ENCODE peak calls at places on chromosome 20, in seven cellular contexts. N is NCI-H2171, S is Right ventricle myocardium superior, E is activated T-cell treated with anti-CD3 and anti-CD28 coated beads for 1 hour, Y is GM23338, U is NCI-H1436, I is NCI-H2029. Z is an unnamed sample.

GRCh38 chr20:32971703-32972161 is 32.5 kb downstream of the SUN5 start:
- DNase-seq in N (peak; percentile 30), Y (no peak), I (no peak), E (no peak), U (no peak), S (no peak), Z (no peak)

GRCh38 chr20:59598625-59599310 is 5.6 kb upstream of the PHACTR3 start:
- DNase-seq in U (peak; percentile 1), Y (peak; percentile 66), E (peak; percentile 4), N (peak; percentile 33), I (no peak), S (no peak), Z (no peak)

GRCh38 chr20:64240243-64241015 is 15.1 kb upstream of the PCMTD2 start:
- DNase-seq in U (no peak), I (no peak), N (no peak), Y (no peak), S (no peak), E (no peak), Z (no peak)

GRCh38 chr20:21557246-21557982 is 43.5 kb upstream of the NKX2-2 start:
- DNase-seq in I (no peak), U (no peak), N (no peak), S (no peak), Y (no peak), E (peak; percentile 11), Z (no peak)

GRCh38 chr20:36070451-36070850 is 84.1 kb upstream of the EPB41L1 start:
- DNase-seq in N (no peak), E (no peak), U (no peak), S (no peak), I (no peak), Y (peak; percentile 52), Z (no peak)

GRCh38 chr20:13800728-13801134 is 15.9 kb downstream of the NDUFAF5 start:
- DNase-seq in Y (no peak), I (peak; percentile 95), U (peak; percentile 31), N (peak; percentile 96), S (peak; percentile 96), E (no peak), Z (peak; percentile 93)

GRCh38 chr20:5191829-5192569 is 65.2 kb downstream of the CDS2 start:
- DNase-seq in N (peak; percentile 52), Y (peak; percentile 77), U (peak; percentile 47), E (no peak), I (peak; percentile 54), S (no peak), Z (peak; percentile 79)

GRCh38 chr20:41428285-41428684 is 61.7 kb upstream of the EMILIN3 start:
- DNase-seq in Y (no peak), N (no peak), E (peak; percentile 10), U (no peak), I (no peak), S (no peak), Z (no peak)

GRCh38 chr20:39318911-39319310 is 356.8 kb downstream of the DHX35 start:
- DNase-seq in I (no peak), N (no peak), U (no peak), E (no peak), S (no peak), Y (no peak), Z (no peak)

GRCh38 chr20:15603978-15604377 is 969.3 kb downstream of the KIF16B start:
- DNase-seq in Y (no peak), S (no peak), E (no peak), U (no peak), N (no peak), I (no peak), Z (no peak)

GRCh38 chr20:51869002-51869401 is 66.7 kb upstream of the SALL4 start:
- DNase-seq in I (no peak), N (no peak), E (no peak), S (no peak), U (no peak), Y (no peak), Z (no peak)

GRCh38 chr20:33568378-33569289 is 78.7 kb downstream of the CBFA2T2 start:
- DNase-seq in S (peak; percentile 54), I (peak; percentile 93), E (no peak), U (peak; percentile 88), N (peak; percentile 99), Y (peak; percentile 97), Z (peak; percentile 93)

GRCh38 chr20:48202334-48202733 is 417.1 kb upstream of the SULF2 start:
- DNase-seq in I (no peak), N (no peak), Y (no peak), E (no peak), U (no peak), S (no peak), Z (no peak)

GRCh38 chr20:7348253-7348652 is 580.8 kb downstream of the BMP2 start:
- DNase-seq in N (no peak), E (no peak), I (no peak), U (no peak), S (no peak), Y (no peak), Z (no peak)

GRCh38 chr20:62721511-62722197 is 13.0 kb downstream of the NTSR1 start:
- DNase-seq in E (no peak), Y (no peak), N (no peak), I (no peak), S (no peak), U (no peak), Z (no peak)

GRCh38 chr20:37179671-37180524 is 550 bp upstream of the MROH8 start:
- DNase-seq in I (no peak), Y (no peak), U (no peak), S (no peak), E (no peak), N (no peak), Z (no peak)

GRCh38 chr20:18058661-18059467 is 1.1 kb upstream of the OVOL2 start:
- DNase-seq in U (peak; percentile 48), E (no peak), Y (peak; percentile 90), N (peak; percentile 89), I (peak; percentile 96), S (no peak), Z (no peak)

GRCh38 chr20:50670126-50670862 is 21.0 kb downstream of the RIPOR3 start:
- DNase-seq in U (no peak), E (no peak), Y (no peak), S (no peak), I (peak; percentile 68), N (no peak), Z (no peak)

GRCh38 chr20:44609511-44610312 is 27.3 kb downstream of the PKIG start:
- DNase-seq in Y (peak; percentile 97), N (peak; percentile 84), I (peak; percentile 87), S (peak; percentile 93), E (peak; percentile 82), U (peak; percentile 61), Z (peak; percentile 72)

GRCh38 chr20:64229537-64230061 is 25.9 kb upstream of the PCMTD2 start:
- DNase-seq in N (no peak), S (peak; percentile 10), I (no peak), Y (no peak), U (no peak), E (no peak), Z (no peak)

GRCh38 chr20:62065669-62066338 is at the start of gene TAF4:
- DNase-seq in E (peak; percentile 71), N (peak; percentile 88), U (peak; percentile 68), Y (peak; percentile 80), S (peak; percentile 86), I (peak; percentile 72), Z (peak; percentile 17)

GRCh38 chr20:38023181-38024085 is 9.8 kb downstream of the TTI1 start:
- DNase-seq in N (peak; percentile 47), Y (no peak), U (no peak), I (peak; percentile 22), E (no peak), S (no peak), Z (no peak)

Z was measured in NCI-H1694 treated with DMSO at 0.1 percent for 48 hours.